ENCODE peak calls at places on chromosomes 13 and 19, in four cellular contexts. C is K562, W is HepG2, V is GM12878. Z is an unnamed sample.

GRCh38 chr19:40803857-40804782 is 5.1 kb downstream of the EGLN2 start:
- DNase-seq in C (peak; percentile 30), V (peak; percentile 57), W (peak; percentile 52), Z (no peak)

GRCh38 chr13:112445411-112446271 is 69.5 kb downstream of the SPACA7 start:
- DNase-seq in C (no peak), V (no peak), W (no peak), Z (no peak)

GRCh38 chr19:47598407-47599349 is 10.3 kb upstream of the BICRA start:
- DNase-seq in V (no peak), W (peak; percentile 33), C (no peak), Z (peak; percentile 68)

GRCh38 chr13:112723771-112724170 is 33.9 kb downstream of the ATP11A start:
- DNase-seq in C (no peak), V (no peak), W (no peak), Z (no peak)

GRCh38 chr13:37173214-37173613 is 67.8 kb upstream of the CSNK1A1L start:
- DNase-seq in W (no peak), V (no peak), C (no peak), Z (no peak)

GRCh38 chr13:89554801-89555200 is 1792.7 kb upstream of the MIR17HG start:
- DNase-seq in W (peak; percentile 7), V (no peak), C (no peak), Z (no peak)

GRCh38 chr19:38710416-38710702 is 33.9 kb downstream of the CAPN12 start:
- DNase-seq in V (no peak), W (no peak), C (no peak), Z (no peak)

GRCh38 chr19:1779604-1779973 is 26.3 kb downstream of the ONECUT3 start:
- DNase-seq in W (no peak), C (no peak), V (no peak), Z (no peak)

GRCh38 chr13:98279473-98280175 is 102.6 kb upstream of the RNF113B start:
- DNase-seq in C (no peak), V (peak; percentile 41), W (no peak), Z (no peak)

GRCh38 chr13:72437458-72437857 is 290.0 kb downstream of the MZT1 start:
- DNase-seq in W (no peak), C (no peak), V (no peak), Z (no peak)

GRCh38 chr19:1822210-1822609 is 10.1 kb upstream of the ATP8B3 start:
- DNase-seq in V (no peak), W (no peak), C (no peak), Z (no peak)

GRCh38 chr19:13506550-13506878 is 235 bp upstream of the CACNA1A start:
- DNase-seq in C (no peak), V (no peak), W (no peak), Z (no peak)

GRCh38 chr13:51814825-51815650 is 11.1 kb upstream of the DHRS12 start:
- DNase-seq in C (peak; percentile 65), V (no peak), W (peak; percentile 63), Z (peak; percentile 77)

GRCh38 chr13:91922969-91923592 is 524.7 kb downstream of the GPC5 start:
- DNase-seq in V (no peak), C (no peak), W (peak; percentile 3), Z (peak; percentile 69)

GRCh38 chr19:54299126-54299498 is 13.9 kb downstream of the LILRA5 start:
- DNase-seq in V (no peak), C (no peak), W (no peak), Z (no peak)

GRCh38 chr19:51460164-51460992 is 2.1 kb upstream of the SIGLEC8 start:
- DNase-seq in V (no peak), C (peak; percentile 68), W (peak; percentile 21), Z (peak; percentile 30)

GRCh38 chr13:37058801-37059135 is 720 bp downstream of the SUPT20H start:
- DNase-seq in V (peak; percentile 7), C (peak; percentile 18), W (no peak), Z (peak; percentile 32)

GRCh38 chr19:58531052-58531600 is 11.5 kb upstream of the ZBTB45 start:
- DNase-seq in W (no peak), C (no peak), V (no peak), Z (no peak)

GRCh38 chr19:46722004-46722380 is 5.1 kb upstream of the PRKD2 start:
- DNase-seq in V (no peak), W (no peak), C (no peak), Z (no peak)

GRCh38 chr19:56690668-56691067 is 19.1 kb upstream of the ZNF835 start:
- DNase-seq in W (no peak), C (no peak), V (no peak), Z (no peak)

GRCh38 chr19:29941828-29942403 is at the start of gene URI1:
- DNase-seq in V (no peak), C (peak; percentile 93), W (peak; percentile 67), Z (peak; percentile 98)

GRCh38 chr13:48334534-48335127 is 31.1 kb downstream of the RB1 start:
- DNase-seq in V (peak; percentile 24), W (peak; percentile 36), C (peak; percentile 7), Z (no peak)

GRCh38 chr13:102138635-102139225 is 263.1 kb downstream of the FGF14 start:
- DNase-seq in W (no peak), V (no peak), C (no peak), Z (no peak)

GRCh38 chr13:40876020-40876738 is 86.8 kb downstream of the SLC25A15 start:
- DNase-seq in W (no peak), C (no peak), V (no peak), Z (no peak)

GRCh38 chr13:28316841-28317240 is 178.1 kb downstream of the FLT1 start:
- DNase-seq in C (no peak), W (no peak), V (no peak), Z (no peak)

GRCh38 chr13:76326343-76326742 is 559.9 kb downstream of the KCTD12 start:
- DNase-seq in C (no peak), V (no peak), W (no peak), Z (no peak)

GRCh38 chr13:44842158-44842557 is 147.1 kb downstream of the NUFIP1 start:
- DNase-seq in W (no peak), V (no peak), C (no peak), Z (no peak)

GRCh38 chr13:74325106-74325505 is 190.9 kb upstream of the KLF12 start:
- DNase-seq in V (no peak), C (no peak), W (peak; percentile 53), Z (peak; percentile 75)

GRCh38 chr19:54439174-54439851 is 9.7 kb upstream of the LENG8 start:
- DNase-seq in V (no peak), C (peak; percentile 50), W (peak; percentile 56), Z (peak; percentile 61)

GRCh38 chr13:48853381-48854102 is 122.2 kb upstream of the FNDC3A start:
- DNase-seq in W (no peak), C (no peak), V (no peak), Z (no peak)

GRCh38 chr13:112714366-112714765 is 24.5 kb downstream of the ATP11A start:
- DNase-seq in V (no peak), C (no peak), W (no peak), Z (no peak)

GRCh38 chr19:4389511-4390016 is 10.8 kb downstream of the SH3GL1 start:
- DNase-seq in V (no peak), W (no peak), C (no peak), Z (no peak)

GRCh38 chr13:45055198-45055901 is 65.0 kb upstream of the GTF2F2 start:
- DNase-seq in C (no peak), V (peak; percentile 24), W (no peak), Z (no peak)

GRCh38 chr13:44313674-44314073 is 60.0 kb upstream of the SERP2 start:
- DNase-seq in V (no peak), C (no peak), W (no peak), Z (no peak)

GRCh38 chr19:35963514-35963913 is 27.3 kb downstream of the LRFN3 start:
- DNase-seq in V (no peak), C (peak; percentile 47), W (peak; percentile 34), Z (peak; percentile 54)

DNA sequence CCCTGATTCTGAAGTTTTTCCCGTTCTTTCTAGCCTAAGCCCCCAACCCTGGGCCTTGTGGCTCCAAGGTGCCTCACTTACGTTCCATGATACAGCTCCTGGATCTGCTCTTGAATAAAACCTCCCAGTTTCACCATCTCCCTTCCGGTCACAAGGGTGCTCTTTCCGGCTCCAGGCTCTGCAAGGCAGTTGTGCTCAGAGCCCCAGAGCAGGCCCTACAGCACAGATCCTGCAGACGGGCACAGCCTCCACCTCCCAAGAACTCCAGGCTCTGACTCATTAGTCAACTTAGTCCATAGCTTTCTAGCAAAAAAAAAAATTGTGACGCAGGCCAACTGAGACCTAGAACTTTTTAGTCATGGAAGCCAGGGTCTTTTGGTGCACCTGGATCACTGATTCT is 33.9 kb upstream of the SLC7A10 start:
- DNase-seq in C (no peak), V (no peak), W (no peak), Z (no peak)
- TF ChIP-seq FOXM1 in C (no peak), V (no peak), W (no peak), Z (no peak)

GRCh38 chr13:111423168-111423785 is 102.8 kb downstream of the TEX29 start:
- DNase-seq in C (no peak), W (no peak), V (no peak), Z (no peak)
- TF ChIP-seq TARDBP in C (no peak), W (no peak), V (no peak), Z (no peak)

DNA sequence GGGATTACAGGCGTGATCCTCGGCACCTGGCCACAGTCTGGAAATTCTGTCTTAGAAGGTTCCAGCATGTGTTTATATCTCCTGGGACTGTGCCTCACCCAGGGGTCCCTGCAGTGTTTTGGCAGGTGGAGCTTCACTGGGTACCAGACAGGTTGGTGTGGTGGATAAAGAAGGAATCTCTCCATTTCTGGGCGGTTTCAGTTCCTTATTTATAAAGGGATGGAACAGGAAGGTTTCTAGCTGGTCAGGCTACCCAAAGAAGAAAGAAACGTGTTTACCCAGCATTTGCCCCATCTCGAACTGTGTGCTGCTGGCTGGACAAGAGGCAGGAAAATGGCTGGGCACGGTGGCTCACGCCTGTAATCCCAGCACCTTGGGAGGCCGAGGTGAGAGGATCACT is 9.8 kb downstream of the PNPLA6 start:
- DNase-seq in C (no peak), V (no peak), W (no peak), Z (no peak)
- TF ChIP-seq FOXM1 in C (no peak), V (no peak), W (no peak), Z (no peak)

DNA sequence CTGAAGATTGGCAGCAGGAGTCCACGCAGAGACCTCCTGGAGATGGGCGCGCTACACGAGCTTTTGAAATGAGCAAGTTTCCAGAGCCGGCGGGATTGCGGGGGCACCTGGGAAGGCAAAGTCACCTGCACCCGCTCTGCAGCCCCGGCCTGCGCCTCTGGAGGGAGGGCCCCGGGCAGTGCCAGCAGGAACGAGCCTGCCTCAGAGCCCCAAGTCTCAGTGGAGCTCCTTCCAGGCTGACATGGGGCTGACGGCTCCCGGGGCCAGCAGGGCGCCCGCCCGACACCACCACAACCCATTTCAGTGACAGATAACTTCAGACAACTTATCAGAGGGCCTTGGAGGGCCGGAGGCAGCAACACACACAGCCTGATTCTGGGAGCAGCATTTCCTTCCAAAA is 45.0 kb downstream of the RASA3 start:
- DNase-seq in V (no peak), C (no peak), W (no peak), Z (no peak)
- TF ChIP-seq TARDBP in V (no peak), C (no peak), W (no peak), Z (no peak)

GRCh38 chr13:59103004-59103768 is 1060.5 kb downstream of the DIAPH3 start:
- DNase-seq in C (no peak), V (no peak), W (no peak), Z (no peak)
- TF ChIP-seq FOXM1 in C (no peak), V (no peak), W (no peak), Z (no peak)

GRCh38 chr19:676343-677105 is at the start of gene FSTL3:
- DNase-seq in V (no peak), C (no peak), W (no peak), Z (no peak)
- TF ChIP-seq TARDBP in V (no peak), C (no peak), W (no peak), Z (no peak)